ENCODE peak calls at places on chromosomes 7 and 10, in eight cellular contexts. J, S, Q, K, F, V, G and A are unnamed samples.

GRCh38 chr10:77190275-77190674 is 447.3 kb downstream of the KCNMA1 start:
- DNase-seq in J (no peak), S (no peak), Q (no peak), K (no peak), F (no peak), V (no peak), G (no peak), A (no peak)

GRCh38 chr7:116342125-116342524 is 131.8 kb downstream of the TES start:
- DNase-seq in J (no peak), S (no peak), Q (no peak), K (no peak), F (no peak), V (no peak), G (no peak), A (no peak)

GRCh38 chr10:28991738-28992270 is 297.1 kb upstream of the LYZL1 start:
- DNase-seq in J (no peak), S (no peak), Q (peak; percentile 69), K (peak; percentile 43), F (no peak), V (no peak), G (peak; percentile 53), A (peak; percentile 41)

GRCh38 chr7:80934286-80934685 is 15.4 kb upstream of the SEMA3C start:
- DNase-seq in J (no peak), S (no peak), Q (no peak), K (peak; percentile 42), F (no peak), V (no peak), G (no peak), A (no peak)

GRCh38 chr10:93081296-93081695 is 7.6 kb downstream of the CYP26A1 start:
- DNase-seq in J (no peak), S (no peak), Q (no peak), K (no peak), F (no peak), V (peak; percentile 29), G (no peak), A (no peak)

GRCh38 chr7:3042301-3042700 is 1.4 kb downstream of the CARD11 start:
- DNase-seq in J (no peak), S (no peak), Q (no peak), K (no peak), F (no peak), V (no peak), G (no peak), A (no peak)

GRCh38 chr7:41679566-41679965 is 23.3 kb downstream of the INHBA start:
- DNase-seq in J (no peak), S (no peak), Q (no peak), K (no peak), F (no peak), V (no peak), G (no peak), A (no peak)

GRCh38 chr7:26853788-26854393 is 10.5 kb downstream of the SKAP2 start:
- DNase-seq in J (no peak), S (no peak), Q (no peak), K (peak; percentile 70), F (no peak), V (no peak), G (no peak), A (no peak)

GRCh38 chr7:136342221-136342620 is 365.1 kb upstream of the MTPN start:
- DNase-seq in J (no peak), S (no peak), Q (no peak), K (no peak), F (no peak), V (no peak), G (no peak), A (no peak)

GRCh38 chr7:155009570-155010157 is 6.7 kb upstream of the PAXIP1 start:
- DNase-seq in J (no peak), S (no peak), Q (peak; percentile 53), K (no peak), F (no peak), V (no peak), G (peak; percentile 35), A (no peak)

GRCh38 chr10:43981696-43982095 is 333.0 kb upstream of the ZNF32 start:
- DNase-seq in J (no peak), S (no peak), Q (no peak), K (no peak), F (no peak), V (no peak), G (no peak), A (no peak)

GRCh38 chr10:128530301-128530700 is 404.1 kb upstream of the MKI67 start:
- DNase-seq in J (no peak), S (no peak), Q (peak; percentile 19), K (no peak), F (no peak), V (no peak), G (no peak), A (no peak)

GRCh38 chr10:119634219-119634544 is 17.0 kb upstream of the BAG3 start:
- DNase-seq in J (no peak), S (no peak), Q (no peak), K (no peak), F (no peak), V (no peak), G (no peak), A (no peak)

GRCh38 chr7:5598769-5599371 is 175.2 kb upstream of the TNRC18 start:
- DNase-seq in J (no peak), S (no peak), Q (peak; percentile 90), K (no peak), F (no peak), V (no peak), G (no peak), A (no peak)

GRCh38 chr10:29879862-29880261 is 179.5 kb downstream of the JCAD start:
- DNase-seq in J (no peak), S (no peak), Q (no peak), K (no peak), F (no peak), V (no peak), G (no peak), A (no peak)